ENCODE peak calls at places on chromosomes 6 and 20, in five cellular contexts. F is IMR-90, D is mesendoderm, J is neuronal stem cell, O is mesenchymal stem cell. B is an unnamed sample.

GRCh38 chr20:61762886-61763739 is 302.6 kb downstream of the TAF4 start:
- DNase-seq in F (no peak), D (no peak), J (no peak), O (no peak), B (no peak)

GRCh38 chr6:139583420-139583819 is 209.0 kb upstream of the CITED2 start:
- DNase-seq in F (peak; percentile 51), D (no peak), J (no peak), O (no peak), B (no peak)

GRCh38 chr20:59777814-59778575 is 155.4 kb downstream of the SYCP2 start:
- DNase-seq in F (no peak), D (no peak), J (no peak), O (no peak), B (peak; percentile 17)

GRCh38 chr20:63470410-63470809 is 2.0 kb downstream of the KCNQ2 start:
- DNase-seq in F (no peak), D (no peak), J (no peak), O (no peak), B (no peak)

GRCh38 chr6:161029195-161029809 is 37.7 kb downstream of the MAP3K4 start:
- DNase-seq in F (peak; percentile 91), D (no peak), J (no peak), O (peak; percentile 96), B (no peak)

GRCh38 chr6:81144346-81144745 is 608.1 kb downstream of the TENT5A start:
- DNase-seq in F (peak; percentile 10), D (no peak), J (no peak), O (no peak), B (no peak)

GRCh38 chr6:143911028-143911427 is 46.8 kb downstream of the ZC2HC1B start:
- DNase-seq in F (no peak), D (no peak), J (no peak), O (no peak), B (no peak)

GRCh38 chr20:64217539-64217938 is 38.0 kb upstream of the PCMTD2 start:
- DNase-seq in F (no peak), D (no peak), J (no peak), O (no peak), B (no peak)

GRCh38 chr6:169955796-169956493 is 204.5 kb downstream of the ERMARD start:
- DNase-seq in F (no peak), D (no peak), J (no peak), O (no peak), B (no peak)

GRCh38 chr6:121867095-121867494 is 431.6 kb downstream of the GJA1 start:
- DNase-seq in F (no peak), D (no peak), J (no peak), O (no peak), B (no peak)

GRCh38 chr6:116409756-116410155 is 39.0 kb downstream of the DSE start:
- DNase-seq in F (no peak), D (no peak), J (no peak), O (no peak), B (no peak)

GRCh38 chr6:73937805-73938204 is 241.8 kb downstream of the CD109 start:
- DNase-seq in F (peak; percentile 52), D (no peak), J (no peak), O (no peak), B (no peak)

GRCh38 chr6:155495011-155495768 is 39.6 kb upstream of the NOX3 start:
- DNase-seq in F (peak; percentile 92), D (peak; percentile 87), J (peak; percentile 45), O (peak; percentile 94), B (peak; percentile 69)

GRCh38 chr6:67606905-67607828 is 1027.9 kb upstream of the ADGRB3 start:
- DNase-seq in F (peak; percentile 1), D (no peak), J (no peak), O (no peak), B (no peak)

GRCh38 chr20:57654363-57654997 is 34.3 kb upstream of the ZBP1 start:
- DNase-seq in F (peak; percentile 55), D (peak; percentile 80), J (peak; percentile 42), O (peak; percentile 39), B (peak; percentile 76)

GRCh38 chr6:6969761-6970223 is 138.0 kb upstream of the RREB1 start:
- DNase-seq in F (no peak), D (peak; percentile 18), J (no peak), O (no peak), B (peak; percentile 79)

GRCh38 chr20:44598413-44599290 is 16.3 kb downstream of the PKIG start:
- DNase-seq in F (no peak), D (peak; percentile 72), J (no peak), O (peak; percentile 39), B (no peak)

GRCh38 chr6:79602859-79603258 is 28.3 kb upstream of the SH3BGRL2 start:
- DNase-seq in F (no peak), D (no peak), J (no peak), O (no peak), B (no peak)

GRCh38 chr6:132298344-132298949 is 102.8 kb downstream of the MOXD1 start:
- DNase-seq in F (peak; percentile 62), D (peak; percentile 62), J (no peak), O (peak; percentile 56), B (peak; percentile 33)

GRCh38 chr20:35285806-35286076 is 1.2 kb upstream of the EIF6 start:
- DNase-seq in F (peak; percentile 31), D (no peak), J (no peak), O (no peak), B (no peak)

GRCh38 chr20:35284992-35285805 is 627 bp upstream of the EIF6 start:
- DNase-seq in F (no peak), D (no peak), J (no peak), O (no peak), B (no peak)

GRCh38 chr20:35284267-35284991 is at the start of gene EIF6:
- DNase-seq in F (peak; percentile 87), D (peak; percentile 97), J (peak; percentile 85), O (peak; percentile 88), B (peak; percentile 88)

GRCh38 chr20:35281506-35282101 is 3.0 kb downstream of the EIF6 start:
- DNase-seq in F (no peak), D (no peak), J (no peak), O (no peak), B (no peak)

DNA sequence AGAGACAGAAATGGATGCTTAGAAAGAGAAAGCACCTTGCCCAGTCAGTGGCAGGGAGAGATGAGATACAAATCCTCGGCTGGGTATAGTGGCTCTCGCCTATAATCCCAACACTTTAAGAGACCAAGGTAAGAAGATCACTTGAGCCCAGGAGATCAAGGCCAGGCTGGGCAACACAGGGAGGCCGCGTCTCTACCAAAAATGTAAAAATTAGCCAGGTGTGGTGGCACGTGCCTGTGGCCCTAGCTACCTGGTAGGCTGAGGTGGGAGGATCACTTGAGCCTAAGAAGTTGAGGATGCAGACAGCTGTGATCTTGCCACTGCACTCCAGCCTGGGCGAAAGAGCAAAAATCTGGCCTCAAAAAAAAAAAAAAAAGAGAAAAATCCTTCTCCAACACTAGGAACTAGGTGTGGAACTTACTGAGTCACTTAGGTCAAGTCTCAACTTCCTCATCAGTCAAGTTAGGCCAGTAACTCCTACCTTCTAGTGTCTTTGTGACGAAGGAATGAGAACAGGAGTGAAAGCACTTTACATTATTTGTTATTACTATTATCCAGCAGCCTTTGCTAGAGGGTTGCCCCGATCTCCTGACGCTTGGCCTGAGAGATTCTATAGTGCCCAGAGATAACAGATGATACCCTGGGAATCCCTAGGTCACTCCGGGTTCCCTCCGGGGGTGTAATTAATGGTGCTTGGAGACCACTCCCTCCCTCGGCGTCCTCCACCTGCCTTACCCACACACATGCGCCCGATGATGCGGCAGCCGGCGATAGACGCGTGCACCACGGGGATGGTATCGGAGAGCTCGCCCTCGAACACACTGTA is 918 bp downstream of the EIF6 start:
- DNase-seq in F (no peak), D (no peak), J (no peak), O (no peak), B (no peak)
- H3K18ac ChIP-seq in F (no peak overlapping the region), D (no peak overlapping the region), J (peak overlapping the region; percentile 65), O (peak overlapping the region; percentile 73), B (peak overlapping the region; percentile 66)

GRCh38 chr6:167270499-167271307 is 20.4 kb upstream of the UNC93A start:
- DNase-seq in F (no peak), D (no peak), J (no peak), O (no peak), B (peak; percentile 57)
- H3K18ac ChIP-seq in F (no peak overlapping the region), D (no peak overlapping the region), J (peak overlapping the region; percentile 73), O (no peak overlapping the region), B (no peak overlapping the region)

GRCh38 chr6:125956506-125957390 is at the start of gene HINT3:
- DNase-seq in F (peak; percentile 98), D (peak; percentile 99), J (peak; percentile 98), O (peak; percentile 98), B (peak; percentile 97)
- H3K18ac ChIP-seq in F (peak within 1 kb of the TSS; percentile 56), D (no peak within 1 kb of the TSS), J (peak within 1 kb of the TSS; percentile 81), O (peak within 1 kb of the TSS; percentile 98), B (peak within 1 kb of the TSS; percentile 5)

DNA sequence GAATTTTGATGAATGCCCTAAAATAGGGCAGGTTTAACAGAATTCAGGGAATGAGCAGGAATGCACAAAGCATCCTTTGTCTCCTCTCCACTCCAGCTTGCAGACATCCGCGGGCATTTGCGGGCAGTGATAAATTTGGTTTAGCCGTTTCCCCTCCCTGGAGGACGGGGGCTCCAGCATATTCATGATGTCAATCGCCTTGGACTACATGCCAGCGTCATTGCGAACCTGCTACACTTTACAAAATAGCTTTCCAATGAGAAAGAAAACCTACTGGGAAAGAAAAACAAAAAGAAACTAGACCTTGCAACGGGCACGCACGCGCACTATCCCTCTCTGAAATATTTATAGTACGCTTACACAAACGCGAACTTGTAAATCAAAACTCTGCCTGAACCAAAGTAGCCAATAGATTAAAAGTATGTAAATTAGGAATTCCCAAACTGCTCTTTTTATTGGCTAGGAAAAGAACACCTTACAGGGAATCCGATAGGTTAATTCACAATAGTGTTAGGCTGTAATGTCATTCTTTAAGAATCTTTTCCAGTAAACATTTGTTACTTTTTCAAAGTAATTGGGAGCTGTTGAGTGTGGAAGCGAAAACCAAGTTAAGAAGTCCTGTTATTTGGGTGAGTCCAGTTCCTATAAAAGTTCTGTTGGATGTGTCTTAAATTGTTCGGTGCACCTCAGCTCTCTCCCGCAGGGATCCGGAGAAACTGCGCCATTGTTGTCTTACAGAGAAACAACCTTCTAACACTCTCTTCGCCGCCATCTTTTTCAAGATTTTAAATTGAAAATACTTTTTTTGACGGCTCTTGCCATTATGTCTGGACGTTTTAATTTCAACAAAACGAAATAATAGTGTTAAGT is 136.7 kb downstream of the HFE start:
- DNase-seq in F (peak; percentile 97), D (peak; percentile 96), J (peak; percentile 74), O (peak; percentile 98), B (peak; percentile 55)
- H3K18ac ChIP-seq in F (peak overlapping the region; percentile 97), D (peak overlapping the region; percentile 97), J (peak overlapping the region; percentile 1), O (no peak overlapping the region), B (peak overlapping the region; percentile 94)

B was measured in H9.